ENCODE peak calls at places on chromosomes 16 and 17, in six cellular contexts. S, R, H, O, K and L are unnamed samples.

GRCh38 chr16:60392380-60392779 is 1643.9 kb downstream of the CDH8 start:
- DNase-seq in S (no peak), R (no peak), H (no peak), O (no peak), K (no peak), L (no peak)

GRCh38 chr17:79844869-79845600 is 5.8 kb upstream of the CBX4 start:
- DNase-seq in S (no peak), R (peak), H (peak), O (peak), K (no peak), L (no peak)

GRCh38 chr16:57534337-57534880 is 2.0 kb downstream of the CCDC102A start:
- DNase-seq in S (peak), R (no peak), H (no peak), O (no peak), K (peak), L (no peak)

GRCh38 chr16:2364638-2365210 is 24.2 kb upstream of the ABCA3 start:
- DNase-seq in S (no peak), R (no peak), H (no peak), O (no peak), K (no peak), L (no peak)

GRCh38 chr17:44397479-44398440 is 8.3 kb upstream of the ITGA2B start:
- DNase-seq in S (peak), R (no peak), H (no peak), O (no peak), K (peak), L (no peak)

GRCh38 chr16:14486520-14487303 is 143.3 kb downstream of the PARN start:
- DNase-seq in S (peak), R (no peak), H (peak), O (peak), K (peak), L (peak)

GRCh38 chr17:79506955-79507354 is 103.9 kb downstream of the RBFOX3 start:
- DNase-seq in S (no peak), R (no peak), H (no peak), O (no peak), K (no peak), L (no peak)

GRCh38 chr16:79287424-79287917 is 313.1 kb downstream of the MAF start:
- DNase-seq in S (no peak), R (no peak), H (no peak), O (no peak), K (no peak), L (no peak)

GRCh38 chr17:3986939-3987335 is 22.7 kb upstream of the ATP2A3 start:
- DNase-seq in S (no peak), R (no peak), H (no peak), O (no peak), K (no peak), L (no peak)

GRCh38 chr16:53129281-53130192 is 74.7 kb downstream of the CHD9 start:
- DNase-seq in S (peak), R (no peak), H (no peak), O (no peak), K (no peak), L (no peak)

GRCh38 chr16:56912746-56913703 is 18.9 kb upstream of the HERPUD1 start:
- DNase-seq in S (no peak), R (no peak), H (no peak), O (peak), K (no peak), L (peak)

GRCh38 chr16:117381-118365 is 20.8 kb downstream of the NPRL3 start:
- DNase-seq in S (no peak), R (peak), H (peak), O (peak), K (no peak), L (peak)

GRCh38 chr16:17369441-17369951 is 101.3 kb downstream of the XYLT1 start:
- DNase-seq in S (peak), R (no peak), H (peak), O (peak), K (no peak), L (peak)

GRCh38 chr17:66834919-66835454 is at the start of gene CACNG5:
- DNase-seq in S (no peak), R (no peak), H (no peak), O (no peak), K (no peak), L (no peak)

GRCh38 chr17:59853168-59853918 is 39.4 kb downstream of the TUBD1 start:
- DNase-seq in S (no peak), R (peak), H (peak), O (peak), K (no peak), L (no peak)

DNA sequence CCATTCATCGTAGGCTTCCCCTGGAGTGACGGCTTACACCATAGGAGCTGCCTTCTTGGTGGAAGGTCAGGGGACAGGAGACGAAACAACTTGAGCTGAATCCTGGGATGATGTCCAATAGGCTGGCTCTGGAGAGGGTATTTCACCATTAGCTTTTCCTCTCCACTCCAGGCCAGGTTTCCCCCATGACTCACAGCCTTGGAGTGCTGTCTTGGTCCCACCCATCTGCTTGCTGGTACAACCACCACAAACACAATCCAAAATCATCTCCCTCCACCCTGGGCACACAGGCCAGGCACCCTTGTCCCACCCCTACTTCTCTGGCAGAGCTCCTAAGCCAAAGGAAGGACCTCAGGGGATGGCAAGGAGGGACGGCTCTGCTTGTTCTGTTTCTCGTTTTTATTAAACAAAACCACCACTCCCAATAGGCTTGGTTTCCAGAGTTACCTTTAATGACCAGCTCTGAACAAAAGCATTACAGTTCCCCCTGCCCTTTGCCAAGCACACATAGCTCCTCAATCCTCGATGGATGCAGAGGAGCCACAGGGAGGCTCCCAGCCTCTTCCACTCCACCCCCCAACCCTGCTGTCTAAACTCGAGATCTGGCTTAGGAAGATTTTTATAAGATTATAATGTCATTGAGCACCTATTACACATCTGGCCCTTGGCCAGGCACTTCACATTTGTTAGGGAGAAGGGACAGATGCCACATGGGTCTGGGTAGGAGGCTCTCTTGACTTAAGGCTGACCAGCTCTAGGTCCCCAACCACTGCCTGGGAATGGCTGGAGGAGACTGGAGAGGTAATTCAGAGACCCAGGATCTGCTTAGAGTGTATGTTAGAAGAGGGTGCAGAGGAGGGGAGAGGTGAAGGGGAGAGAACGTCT is 13.3 kb downstream of the CAVIN1 start:
- DNase-seq in S (peak), R (no peak), H (peak), O (peak), K (peak), L (no peak)
- TF ChIP-seq POLR2AphosphoS5 in S (peak), R (no peak), H (peak), O (peak), K (peak), L (no peak)

GRCh38 chr17:46170609-46171432 is 22.4 kb downstream of the KANSL1 start:
- DNase-seq in S (no peak), R (no peak), H (no peak), O (no peak), K (no peak), L (no peak)
- TF ChIP-seq POLR2AphosphoS5 in S (no peak), R (peak), H (no peak), O (no peak), K (no peak), L (peak)

GRCh38 chr17:77888242-77889134 is 70.0 kb upstream of the TNRC6C start:
- DNase-seq in S (no peak), R (no peak), H (no peak), O (no peak), K (no peak), L (no peak)

GRCh38 chr17:77889135-77889505 is 69.4 kb upstream of the TNRC6C start:
- DNase-seq in S (no peak), R (no peak), H (no peak), O (no peak), K (no peak), L (no peak)

GRCh38 chr17:77886387-77886728 is 72.1 kb upstream of the TNRC6C start:
- DNase-seq in S (no peak), R (no peak), H (peak), O (no peak), K (no peak), L (peak)

GRCh38 chr17:77887110-77887463 is 71.4 kb upstream of the TNRC6C start:
- DNase-seq in S (no peak), R (no peak), H (no peak), O (no peak), K (no peak), L (no peak)

DNA sequence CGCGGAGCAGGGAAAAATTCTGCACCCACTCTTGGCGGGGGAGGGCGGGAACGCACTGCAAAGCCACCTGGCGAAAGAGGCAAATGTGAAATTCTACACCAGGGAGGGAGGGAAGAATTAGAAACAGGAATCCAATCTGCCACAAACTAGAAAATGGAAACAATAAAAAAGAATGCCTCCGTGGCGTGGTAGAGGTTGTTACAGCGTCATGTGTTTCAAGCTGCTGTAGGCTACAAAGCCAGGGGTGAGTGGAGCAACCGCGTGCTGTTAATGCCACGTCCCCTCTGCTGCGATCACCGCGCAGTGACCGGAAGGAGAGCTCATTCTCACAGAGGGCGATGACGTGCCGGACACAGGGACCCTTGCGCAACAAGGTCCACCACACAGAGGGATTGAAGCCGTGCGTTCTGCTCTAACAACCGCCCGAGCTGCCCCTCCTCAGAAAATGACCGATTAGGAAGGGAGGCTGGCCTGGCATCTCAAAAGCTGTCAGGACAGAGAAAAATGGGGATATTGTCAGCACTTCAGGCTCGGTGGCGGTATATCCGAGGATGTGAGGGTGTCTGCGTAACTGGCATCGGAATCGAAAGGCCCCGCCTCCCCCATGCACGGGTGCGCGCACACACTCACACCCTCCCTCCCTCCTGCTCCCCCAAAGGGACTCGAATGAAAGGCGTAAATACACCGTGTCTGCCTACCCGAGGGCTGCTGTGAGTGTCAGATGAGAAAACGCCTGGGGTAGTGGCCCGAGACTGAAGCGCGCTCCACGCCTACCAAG is 70.8 kb upstream of the TNRC6C start:
- DNase-seq in S (peak), R (peak), H (peak), O (peak), K (peak), L (no peak)
- TF ChIP-seq POLR2AphosphoS5 in S (peak), R (no peak), H (peak), O (peak), K (peak), L (no peak)

DNA sequence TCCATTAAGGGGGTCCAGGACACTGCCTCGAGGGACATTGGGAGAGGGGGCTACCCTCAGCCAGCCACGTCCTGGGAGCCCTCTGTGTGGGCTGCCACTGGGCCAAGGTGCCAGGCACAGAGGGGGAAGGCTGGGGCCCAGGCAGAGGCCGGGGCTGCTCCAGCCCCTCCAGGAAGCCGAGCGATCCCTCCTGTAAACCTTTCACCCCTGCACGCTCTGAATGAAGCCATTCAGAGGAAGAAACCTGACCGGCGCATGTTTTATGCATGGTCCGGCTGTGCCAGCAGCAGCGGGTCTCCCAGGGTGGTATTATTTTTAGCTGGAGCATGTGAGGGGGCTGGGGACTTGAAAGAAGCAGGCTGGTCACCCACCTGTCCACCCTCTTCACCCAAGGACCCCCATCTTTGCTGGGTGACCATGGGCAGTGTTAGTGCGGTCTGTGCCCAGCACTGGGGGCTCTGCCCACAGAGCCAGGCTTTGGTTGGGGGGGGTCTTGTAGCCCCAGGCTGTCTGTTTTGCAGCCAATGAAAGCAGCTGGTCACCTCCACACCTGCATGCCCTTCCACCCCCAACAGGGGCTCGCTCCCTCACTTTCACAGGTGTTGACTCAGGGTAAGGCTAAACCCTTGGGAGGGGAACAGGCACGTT is 76.9 kb upstream of the BRD7 start:
- DNase-seq in S (no peak), R (no peak), H (no peak), O (no peak), K (no peak), L (no peak)
- TF ChIP-seq POLR2AphosphoS5 in S (no peak), R (no peak), H (no peak), O (no peak), K (no peak), L (no peak)

GRCh38 chr17:76670020-76670707 is 26.6 kb upstream of the ST6GALNAC1 start:
- DNase-seq in S (no peak), R (no peak), H (peak), O (no peak), K (no peak), L (no peak)

GRCh38 chr17:76670708-76671122 is 27.2 kb upstream of the ST6GALNAC1 start:
- DNase-seq in S (no peak), R (no peak), H (no peak), O (no peak), K (no peak), L (no peak)

GRCh38 chr17:76672270-76672851 is 28.8 kb upstream of the ST6GALNAC1 start:
- DNase-seq in S (no peak), R (no peak), H (no peak), O (peak), K (no peak), L (no peak)

GRCh38 chr17:76671912-76672262 is 28.3 kb upstream of the ST6GALNAC1 start:
- DNase-seq in S (no peak), R (no peak), H (no peak), O (no peak), K (no peak), L (no peak)

DNA sequence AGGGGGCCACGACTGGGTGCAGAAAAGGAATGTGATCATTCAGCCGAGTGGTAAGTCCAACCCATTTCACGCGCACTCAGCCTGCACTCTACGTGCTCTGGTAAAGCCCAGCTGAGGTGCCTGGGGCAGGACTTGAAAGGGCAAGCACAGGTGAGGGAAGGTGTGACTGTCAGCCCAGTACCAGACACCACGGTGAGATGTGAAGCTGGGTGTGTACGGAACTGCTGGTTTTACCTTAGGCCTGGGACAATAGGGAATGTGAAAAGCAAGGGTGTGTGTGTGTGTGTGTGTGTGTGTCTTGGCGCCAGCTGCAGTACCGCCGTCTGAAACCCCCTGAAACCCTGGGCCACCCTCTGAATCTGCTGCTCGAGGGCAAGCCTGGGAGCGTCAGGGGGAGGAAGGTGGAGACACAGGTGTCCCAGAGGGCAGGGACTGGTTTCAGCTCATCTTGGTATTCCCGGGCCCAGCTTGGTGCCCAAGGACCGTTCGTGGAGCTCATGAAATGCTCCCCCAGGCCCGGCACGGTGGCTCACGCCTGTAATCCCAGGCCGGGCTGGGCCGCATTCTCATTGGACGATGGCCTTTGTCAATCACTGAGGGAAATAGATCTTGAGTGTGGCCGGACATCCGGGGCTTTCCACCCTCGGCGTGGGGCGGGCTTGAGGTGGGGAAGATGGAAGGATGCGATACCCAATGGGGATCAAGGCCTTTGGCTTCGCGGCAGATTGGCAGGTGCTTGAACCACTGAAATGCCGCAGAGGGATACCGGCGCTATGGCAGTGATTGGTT is 27.8 kb upstream of the ST6GALNAC1 start:
- DNase-seq in S (peak), R (peak), H (peak), O (peak), K (peak), L (peak)
- TF ChIP-seq POLR2AphosphoS5 in S (no peak), R (peak), H (peak), O (peak), K (peak), L (peak)

DNA sequence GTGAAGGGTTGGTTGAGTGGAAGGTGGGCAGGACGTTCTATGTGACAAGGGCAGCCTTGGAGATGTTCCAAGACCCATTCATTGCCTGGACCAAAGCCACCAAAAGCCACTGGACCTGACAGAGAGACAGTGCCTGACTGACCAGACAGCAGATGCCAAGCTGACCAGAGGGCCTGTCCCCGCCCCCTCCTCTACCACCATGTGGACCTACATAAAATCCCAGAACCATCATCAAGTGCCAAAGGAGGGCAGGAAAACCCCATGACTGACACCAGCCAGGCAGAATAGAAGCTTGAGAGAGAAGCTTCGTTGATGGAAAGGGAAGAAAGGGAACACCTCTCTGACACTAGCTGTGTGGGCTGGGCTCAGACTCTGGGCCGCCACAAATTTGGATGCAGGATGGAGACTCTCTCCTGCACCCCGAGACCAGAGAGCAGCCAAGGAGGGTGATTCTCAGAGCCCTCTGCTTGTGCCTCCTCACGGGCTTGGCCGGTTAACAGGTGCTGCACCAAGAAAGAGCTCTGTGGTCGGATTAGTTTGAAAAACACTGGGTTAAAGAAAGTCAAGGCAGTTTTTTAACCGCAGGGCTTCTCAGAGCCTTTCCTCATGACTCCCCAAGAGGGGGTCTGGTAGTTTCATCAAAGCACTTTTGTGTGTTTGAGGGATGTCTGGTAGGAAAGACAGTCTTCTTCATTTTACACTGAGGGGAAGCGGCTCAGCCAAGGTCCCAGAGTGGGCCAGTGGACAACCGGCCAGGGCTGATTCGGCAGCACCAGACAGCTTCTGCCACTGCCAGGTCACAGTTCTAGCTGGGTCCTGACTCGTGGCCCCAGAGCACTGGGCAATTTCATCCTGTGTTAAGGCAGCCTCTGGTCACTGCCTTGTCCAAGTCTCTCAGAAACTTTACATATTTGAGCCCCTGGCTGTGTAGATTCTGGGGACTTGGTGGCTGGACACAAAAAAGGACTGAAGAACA is 1.7 kb downstream of the TNFRSF13B start:
- DNase-seq in S (no peak), R (no peak), H (no peak), O (peak), K (peak), L (no peak)
- TF ChIP-seq POLR2AphosphoS5 in S (no peak), R (no peak), H (no peak), O (no peak), K (no peak), L (no peak)

DNA sequence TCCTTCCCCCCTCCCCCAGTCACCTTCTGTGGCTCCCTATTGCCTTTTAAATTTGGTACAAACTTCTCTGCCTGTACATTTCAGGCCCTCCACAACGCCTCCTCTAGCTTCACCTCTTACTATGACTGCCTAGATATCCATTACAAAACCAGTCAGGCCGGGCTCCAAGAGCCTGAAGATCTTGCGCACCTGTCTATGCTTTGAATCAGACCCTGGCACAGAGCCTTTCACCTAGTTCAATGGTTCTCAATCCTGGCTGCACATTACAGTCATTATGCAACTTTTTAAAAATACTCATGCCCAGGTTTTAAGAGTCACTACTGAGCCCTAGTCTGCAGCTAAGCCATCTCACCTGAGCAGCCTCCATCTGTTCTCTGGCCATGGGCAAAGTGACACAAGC is 1.6 kb upstream of the GAS7 start:
- DNase-seq in S (no peak), R (no peak), H (no peak), O (no peak), K (no peak), L (no peak)
- TF ChIP-seq POLR2AphosphoS5 in S (no peak), R (no peak), H (no peak), O (no peak), K (no peak), L (no peak)